ENCODE peak calls at places on chromosome 17, in four cellular contexts. F is HAP-1; H is stimulated activated CD8-positive, alpha-beta memory T cell treated with anti-CD3 and anti-CD28 coated beads, Interleukin-15, amount 100 ng/mL, for 4 hours; S is LHCN-M2. L is an unnamed sample.

GRCh38 chr17:75854111-75854748 is 905 bp downstream of the WBP2 start:
- DNase-seq in S (peak), H (no peak), F (no peak), L (no peak)

GRCh38 chr17:82814834-82815233 is 25.0 kb downstream of the ZNF750 start:
- DNase-seq in F (no peak), S (no peak), H (no peak), L (no peak)

GRCh38 chr17:56681561-56682266 is 88.2 kb downstream of the NOG start:
- DNase-seq in S (peak), H (no peak), F (no peak), L (no peak)

GRCh38 chr17:65830356-65830755 is 268.9 kb upstream of the AXIN2 start:
- DNase-seq in H (no peak), F (no peak), S (no peak), L (no peak)

GRCh38 chr17:66661857-66662256 is 173.1 kb upstream of the CACNG5 start:
- DNase-seq in H (no peak), S (no peak), F (no peak), L (no peak)

GRCh38 chr17:28105501-28105900 is 63.0 kb downstream of the NLK start:
- DNase-seq in S (no peak), H (no peak), F (no peak), L (no peak)

GRCh38 chr17:62626719-62627218 is 701 bp upstream of the MRC2 start:
- DNase-seq in F (peak), H (no peak), S (peak), L (peak)

GRCh38 chr17:17480593-17481148 is 3.9 kb downstream of the MED9 start:
- DNase-seq in S (no peak), F (no peak), H (no peak), L (no peak)

GRCh38 chr17:36722121-36722902 is 120.9 kb downstream of the MRM1 start:
- DNase-seq in F (peak), S (no peak), H (peak), L (peak)

GRCh38 chr17:17741346-17742023 is 60.2 kb downstream of the RAI1 start:
- DNase-seq in F (peak), H (no peak), S (no peak), L (peak)

GRCh38 chr17:61843435-61843834 is 19.9 kb downstream of the BRIP1 start:
- DNase-seq in F (no peak), S (no peak), H (no peak), L (no peak)

GRCh38 chr17:41777579-41778188 is 8.8 kb downstream of the JUP start:
- DNase-seq in H (no peak), F (peak), S (peak), L (no peak)

GRCh38 chr17:82050761-82051641 is 610 bp downstream of the RFNG start:
- DNase-seq in S (no peak), F (no peak), H (no peak), L (no peak)

GRCh38 chr17:64778367-64779290 is 116.5 kb upstream of the SMURF2 start:
- DNase-seq in H (no peak), S (no peak), F (no peak), L (no peak)

GRCh38 chr17:77105706-77106105 is 35.1 kb upstream of the SEC14L1 start:
- DNase-seq in S (no peak), H (no peak), F (no peak), L (no peak)

GRCh38 chr17:55388842-55389241 is 32.8 kb downstream of the MMD start:
- DNase-seq in S (no peak), H (no peak), F (no peak), L (no peak)

GRCh38 chr17:22517716-22518115 is 825.4 kb downstream of the KCNJ18 start:
- DNase-seq in H (no peak), F (no peak), S (no peak), L (no peak)

GRCh38 chr17:8392274-8392673 is 5.4 kb downstream of the RNF222 start:
- DNase-seq in F (no peak), S (no peak), H (no peak), L (no peak)

GRCh38 chr17:3894927-3895343 is 2.1 kb upstream of the CAMKK1 start:
- DNase-seq in F (no peak), S (peak), H (no peak), L (no peak)

GRCh38 chr17:41402161-41402560 is 4.8 kb upstream of the KRT31 start:
- DNase-seq in F (no peak), H (no peak), S (peak), L (no peak)

GRCh38 chr17:77414811-77415400 is 274.1 kb downstream of the SEC14L1 start:
- DNase-seq in S (no peak), F (no peak), H (no peak), L (no peak)

GRCh38 chr17:36036240-36036639 is 18.5 kb upstream of the CCL23 start:
- DNase-seq in S (no peak), H (no peak), F (no peak), L (no peak)

GRCh38 chr17:50278526-50279180 is 4.4 kb downstream of the TMEM92 start:
- DNase-seq in S (no peak), F (no peak), H (no peak), L (no peak)

GRCh38 chr17:48486557-48486956 is 44.3 kb downstream of the HOXB1 start:
- DNase-seq in F (no peak), S (peak), H (no peak), L (no peak)

GRCh38 chr17:1907818-1908698 is 78.3 kb downstream of the RPA1 start:
- DNase-seq in S (peak), H (no peak), F (no peak), L (peak)

GRCh38 chr17:68954146-68954971 is 833 bp downstream of the ABCA8 start:
- DNase-seq in F (no peak), S (no peak), H (no peak), L (no peak)

GRCh38 chr17:38466346-38467315 is 38.4 kb downstream of the ARHGAP23 start:
- DNase-seq in F (no peak), S (no peak), H (no peak), L (no peak)